ENCODE peak calls at places on chromosomes 12 and 14, in seven cellular contexts. B, F, N, X, T, Q and Y are unnamed samples.

GRCh38 chr14:69090187-69090789 is 62.6 kb downstream of the DCAF5 start:
- DNase-seq in Q (peak), N (peak), F (peak), X (no peak), T (no peak), B (peak), Y (no peak)

GRCh38 chr14:69879175-69880047 is at the start of gene SMOC1:
- DNase-seq in X (peak), Q (no peak), N (peak), B (peak), F (peak), T (peak), Y (peak)

GRCh38 chr14:94486883-94487282 is 10.9 kb upstream of the SERPINA9 start:
- DNase-seq in N (no peak), X (no peak), F (no peak), B (no peak), Q (no peak), T (no peak), Y (no peak)

GRCh38 chr12:76144253-76144564 is 59.7 kb upstream of the NAP1L1 start:
- DNase-seq in Q (peak), N (no peak), X (no peak), F (no peak), B (no peak), T (no peak), Y (no peak)

GRCh38 chr14:22984959-22985658 is 2.8 kb upstream of the AJUBA start:
- DNase-seq in Q (no peak), F (no peak), N (no peak), T (no peak), B (no peak), X (no peak), Y (no peak)

GRCh38 chr12:13340149-13340548 is 143.6 kb downstream of the EMP1 start:
- DNase-seq in N (no peak), X (no peak), F (no peak), T (no peak), Q (no peak), B (no peak), Y (no peak)

GRCh38 chr12:40093512-40093911 is 12.4 kb downstream of the SLC2A13 start:
- DNase-seq in Q (no peak), N (no peak), T (no peak), F (no peak), B (no peak), X (no peak), Y (no peak)

GRCh38 chr12:113835433-113835832 is 130.7 kb downstream of the RBM19 start:
- DNase-seq in N (no peak), F (no peak), X (no peak), B (no peak), T (no peak), Q (no peak), Y (no peak)

GRCh38 chr12:12533238-12533829 is 29.3 kb downstream of the DUSP16 start:
- DNase-seq in F (peak), T (no peak), Q (no peak), X (no peak), B (no peak), N (no peak), Y (no peak)

GRCh38 chr12:68074294-68075027 is 85.1 kb downstream of the IFNG start:
- DNase-seq in X (no peak), F (no peak), T (no peak), B (no peak), N (no peak), Q (no peak), Y (no peak)

GRCh38 chr14:65100905-65101541 is 1.3 kb downstream of the MAX start:
- DNase-seq in Q (no peak), F (peak), B (no peak), X (no peak), N (no peak), T (no peak), Y (no peak)

GRCh38 chr12:132291402-132292175 is 37.8 kb downstream of the GALNT9 start:
- DNase-seq in Q (no peak), N (no peak), T (no peak), B (no peak), F (no peak), X (no peak), Y (no peak)

GRCh38 chr12:77064891-77065360 is 443 bp downstream of the E2F7 start:
- DNase-seq in X (no peak), Q (no peak), F (peak), B (no peak), N (no peak), T (no peak), Y (no peak)

GRCh38 chr12:1373887-1374286 is 220.5 kb downstream of the FBXL14 start:
- DNase-seq in T (no peak), F (no peak), N (no peak), B (no peak), X (no peak), Q (no peak), Y (no peak)

GRCh38 chr14:74552623-74553022 is 59.1 kb downstream of the ISCA2 start:
- DNase-seq in F (no peak), N (no peak), T (peak), X (no peak), Q (no peak), B (no peak), Y (no peak)

GRCh38 chr12:129208566-129208965 is 355.3 kb downstream of the GLT1D1 start:
- DNase-seq in Q (no peak), B (no peak), X (no peak), F (no peak), T (no peak), N (peak), Y (no peak)

GRCh38 chr12:32454075-32454474 is 54.7 kb downstream of the FGD4 start:
- DNase-seq in X (no peak), T (no peak), F (peak), B (no peak), Q (peak), N (peak), Y (peak)

GRCh38 chr14:55297611-55298323 is 26.5 kb downstream of the FBXO34 start:
- DNase-seq in B (peak), Q (no peak), F (peak), X (no peak), T (no peak), N (no peak), Y (no peak)

GRCh38 chr14:90301580-90302181 is 30.1 kb downstream of the NRDE2 start:
- DNase-seq in F (peak), T (no peak), Q (peak), N (no peak), X (no peak), B (no peak), Y (no peak)

GRCh38 chr12:16560273-16560672 is 45.7 kb downstream of the LMO3 start:
- DNase-seq in T (no peak), F (no peak), X (no peak), B (no peak), Q (no peak), N (no peak), Y (no peak)

GRCh38 chr12:101877816-101878811 is 734 bp downstream of the DRAM1 start:
- DNase-seq in B (no peak), Q (no peak), F (peak), X (no peak), T (no peak), N (peak), Y (no peak)

GRCh38 chr14:71594828-71595227 is 337.4 kb upstream of the RGS6 start:
- DNase-seq in N (no peak), B (no peak), X (no peak), F (no peak), T (peak), Q (no peak), Y (no peak)

GRCh38 chr14:93115920-93116675 is at the start of gene ITPK1:
- DNase-seq in X (peak), B (peak), N (peak), F (peak), T (peak), Q (no peak), Y (peak)